ENCODE peak calls at places on chromosome 22, in seven cellular contexts. One of them, this sample, is unnamed.

GRCh38 chr22:26702906-26703830 is 45.8 kb downstream of the MIAT start:
- DNase-seq in transverse colon: no peak
- DNase-seq in Calu3: no peak
- DNase-seq in activated T-helper 1 cell treated with anti-CD3 and anti-CD28 coated beads, Interleukin-12 subunit alpha, Interleukin-12 subunit beta, Interleukin-2, Interleukin-4 antibody, amounts not matched to agents 30 ng/mL and 10 ng/mL and 1 ng/mL, durations not matched to agents 14 hours and 24 hours and 36 hours: no peak
- DNase-seq in cardiac fibroblast: peak
- DNase-seq in effector memory CD8-positive, alpha-beta T cell: no peak
- DNase-seq in H1: no peak
- DNase-seq in this sample: no peak

GRCh38 chr22:24584871-24585411 is 7.9 kb downstream of the LRRC75B start:
- DNase-seq in H1: peak
- DNase-seq in cardiac fibroblast: no peak
- DNase-seq in transverse colon: no peak
- DNase-seq in effector memory CD8-positive, alpha-beta T cell: no peak
- DNase-seq in activated T-helper 1 cell treated with anti-CD3 and anti-CD28 coated beads, Interleukin-12 subunit alpha, Interleukin-12 subunit beta, Interleukin-2, Interleukin-4 antibody, amounts not matched to agents 30 ng/mL and 10 ng/mL and 1 ng/mL, durations not matched to agents 14 hours and 24 hours and 36 hours: no peak
- DNase-seq in Calu3: no peak
- DNase-seq in this sample: no peak

GRCh38 chr22:45072322-45072903 is 62.6 kb upstream of the PHF21B start:
- DNase-seq in activated T-helper 1 cell treated with anti-CD3 and anti-CD28 coated beads, Interleukin-12 subunit alpha, Interleukin-12 subunit beta, Interleukin-2, Interleukin-4 antibody, amounts not matched to agents 30 ng/mL and 10 ng/mL and 1 ng/mL, durations not matched to agents 14 hours and 24 hours and 36 hours: no peak
- DNase-seq in H1: peak
- DNase-seq in transverse colon: no peak
- DNase-seq in Calu3: peak
- DNase-seq in cardiac fibroblast: peak
- DNase-seq in effector memory CD8-positive, alpha-beta T cell: no peak
- DNase-seq in this sample: peak

GRCh38 chr22:22815397-22816170 is 72.0 kb upstream of the IGLL5 start:
- DNase-seq in transverse colon: no peak
- DNase-seq in activated T-helper 1 cell treated with anti-CD3 and anti-CD28 coated beads, Interleukin-12 subunit alpha, Interleukin-12 subunit beta, Interleukin-2, Interleukin-4 antibody, amounts not matched to agents 30 ng/mL and 10 ng/mL and 1 ng/mL, durations not matched to agents 14 hours and 24 hours and 36 hours: no peak
- DNase-seq in Calu3: no peak
- DNase-seq in H1: no peak
- DNase-seq in effector memory CD8-positive, alpha-beta T cell: no peak
- DNase-seq in cardiac fibroblast: no peak
- DNase-seq in this sample: no peak

GRCh38 chr22:30881361-30882180 is 87.0 kb downstream of the MORC2 start:
- DNase-seq in transverse colon: no peak
- DNase-seq in activated T-helper 1 cell treated with anti-CD3 and anti-CD28 coated beads, Interleukin-12 subunit alpha, Interleukin-12 subunit beta, Interleukin-2, Interleukin-4 antibody, amounts not matched to agents 30 ng/mL and 10 ng/mL and 1 ng/mL, durations not matched to agents 14 hours and 24 hours and 36 hours: no peak
- DNase-seq in H1: no peak
- DNase-seq in cardiac fibroblast: no peak
- DNase-seq in effector memory CD8-positive, alpha-beta T cell: no peak
- DNase-seq in Calu3: no peak
- DNase-seq in this sample: no peak

GRCh38 chr22:49642331-49642730 is 185.3 kb downstream of the BRD1 start:
- DNase-seq in cardiac fibroblast: no peak
- DNase-seq in Calu3: no peak
- DNase-seq in H1: no peak
- DNase-seq in activated T-helper 1 cell treated with anti-CD3 and anti-CD28 coated beads, Interleukin-12 subunit alpha, Interleukin-12 subunit beta, Interleukin-2, Interleukin-4 antibody, amounts not matched to agents 30 ng/mL and 10 ng/mL and 1 ng/mL, durations not matched to agents 14 hours and 24 hours and 36 hours: no peak
- DNase-seq in transverse colon: no peak
- DNase-seq in effector memory CD8-positive, alpha-beta T cell: no peak
- DNase-seq in this sample: no peak

GRCh38 chr22:45164217-45165123 is 745 bp downstream of the NUP50 start:
- DNase-seq in Calu3: peak
- DNase-seq in H1: peak
- DNase-seq in transverse colon: peak
- DNase-seq in activated T-helper 1 cell treated with anti-CD3 and anti-CD28 coated beads, Interleukin-12 subunit alpha, Interleukin-12 subunit beta, Interleukin-2, Interleukin-4 antibody, amounts not matched to agents 30 ng/mL and 10 ng/mL and 1 ng/mL, durations not matched to agents 14 hours and 24 hours and 36 hours: peak
- DNase-seq in cardiac fibroblast: no peak
- DNase-seq in effector memory CD8-positive, alpha-beta T cell: peak
- DNase-seq in this sample: no peak

GRCh38 chr22:20979940-20980453 is 2.1 kb upstream of the LZTR1 start:
- DNase-seq in cardiac fibroblast: no peak
- DNase-seq in transverse colon: no peak
- DNase-seq in activated T-helper 1 cell treated with anti-CD3 and anti-CD28 coated beads, Interleukin-12 subunit alpha, Interleukin-12 subunit beta, Interleukin-2, Interleukin-4 antibody, amounts not matched to agents 30 ng/mL and 10 ng/mL and 1 ng/mL, durations not matched to agents 14 hours and 24 hours and 36 hours: no peak
- DNase-seq in Calu3: no peak
- DNase-seq in effector memory CD8-positive, alpha-beta T cell: no peak
- DNase-seq in H1: no peak
- DNase-seq in this sample: no peak

GRCh38 chr22:23888615-23889401 is 5.4 kb upstream of the MIF start:
- DNase-seq in cardiac fibroblast: peak
- DNase-seq in H1: no peak
- DNase-seq in Calu3: no peak
- DNase-seq in transverse colon: no peak
- DNase-seq in effector memory CD8-positive, alpha-beta T cell: no peak
- DNase-seq in activated T-helper 1 cell treated with anti-CD3 and anti-CD28 coated beads, Interleukin-12 subunit alpha, Interleukin-12 subunit beta, Interleukin-2, Interleukin-4 antibody, amounts not matched to agents 30 ng/mL and 10 ng/mL and 1 ng/mL, durations not matched to agents 14 hours and 24 hours and 36 hours: no peak
- DNase-seq in this sample: no peak

GRCh38 chr22:48182036-48182435 is 1419.6 kb downstream of the TBC1D22A start:
- DNase-seq in transverse colon: no peak
- DNase-seq in cardiac fibroblast: no peak
- DNase-seq in Calu3: no peak
- DNase-seq in effector memory CD8-positive, alpha-beta T cell: no peak
- DNase-seq in H1: no peak
- DNase-seq in activated T-helper 1 cell treated with anti-CD3 and anti-CD28 coated beads, Interleukin-12 subunit alpha, Interleukin-12 subunit beta, Interleukin-2, Interleukin-4 antibody, amounts not matched to agents 30 ng/mL and 10 ng/mL and 1 ng/mL, durations not matched to agents 14 hours and 24 hours and 36 hours: no peak
- DNase-seq in this sample: no peak

GRCh38 chr22:23067023-23067650 is 3.2 kb upstream of the GNAZ start:
- DNase-seq in effector memory CD8-positive, alpha-beta T cell: no peak
- DNase-seq in cardiac fibroblast: no peak
- DNase-seq in transverse colon: peak
- DNase-seq in activated T-helper 1 cell treated with anti-CD3 and anti-CD28 coated beads, Interleukin-12 subunit alpha, Interleukin-12 subunit beta, Interleukin-2, Interleukin-4 antibody, amounts not matched to agents 30 ng/mL and 10 ng/mL and 1 ng/mL, durations not matched to agents 14 hours and 24 hours and 36 hours: no peak
- DNase-seq in H1: peak
- DNase-seq in Calu3: no peak
- DNase-seq in this sample: no peak

GRCh38 chr22:49787861-49788260 is 39.8 kb downstream of the BRD1 start:
- DNase-seq in H1: no peak
- DNase-seq in activated T-helper 1 cell treated with anti-CD3 and anti-CD28 coated beads, Interleukin-12 subunit alpha, Interleukin-12 subunit beta, Interleukin-2, Interleukin-4 antibody, amounts not matched to agents 30 ng/mL and 10 ng/mL and 1 ng/mL, durations not matched to agents 14 hours and 24 hours and 36 hours: no peak
- DNase-seq in effector memory CD8-positive, alpha-beta T cell: no peak
- DNase-seq in transverse colon: no peak
- DNase-seq in Calu3: no peak
- DNase-seq in cardiac fibroblast: no peak
- DNase-seq in this sample: no peak

GRCh38 chr22:30591588-30592359 is at the start of gene PES1:
- DNase-seq in effector memory CD8-positive, alpha-beta T cell: peak
- DNase-seq in activated T-helper 1 cell treated with anti-CD3 and anti-CD28 coated beads, Interleukin-12 subunit alpha, Interleukin-12 subunit beta, Interleukin-2, Interleukin-4 antibody, amounts not matched to agents 30 ng/mL and 10 ng/mL and 1 ng/mL, durations not matched to agents 14 hours and 24 hours and 36 hours: peak
- DNase-seq in Calu3: peak
- DNase-seq in transverse colon: peak
- DNase-seq in H1: peak
- DNase-seq in cardiac fibroblast: peak
- DNase-seq in this sample: peak

GRCh38 chr22:48742556-48743343 is 1084.9 kb downstream of the BRD1 start:
- DNase-seq in effector memory CD8-positive, alpha-beta T cell: no peak
- DNase-seq in Calu3: no peak
- DNase-seq in transverse colon: no peak
- DNase-seq in cardiac fibroblast: no peak
- DNase-seq in activated T-helper 1 cell treated with anti-CD3 and anti-CD28 coated beads, Interleukin-12 subunit alpha, Interleukin-12 subunit beta, Interleukin-2, Interleukin-4 antibody, amounts not matched to agents 30 ng/mL and 10 ng/mL and 1 ng/mL, durations not matched to agents 14 hours and 24 hours and 36 hours: no peak
- DNase-seq in H1: peak
- DNase-seq in this sample: no peak

GRCh38 chr22:49624421-49625177 is 203.1 kb downstream of the BRD1 start:
- DNase-seq in effector memory CD8-positive, alpha-beta T cell: no peak
- DNase-seq in activated T-helper 1 cell treated with anti-CD3 and anti-CD28 coated beads, Interleukin-12 subunit alpha, Interleukin-12 subunit beta, Interleukin-2, Interleukin-4 antibody, amounts not matched to agents 30 ng/mL and 10 ng/mL and 1 ng/mL, durations not matched to agents 14 hours and 24 hours and 36 hours: no peak
- DNase-seq in H1: no peak
- DNase-seq in cardiac fibroblast: no peak
- DNase-seq in Calu3: no peak
- DNase-seq in transverse colon: no peak
- DNase-seq in this sample: no peak

GRCh38 chr22:33302049-33302545 is 243.9 kb upstream of the SYN3 start:
- DNase-seq in cardiac fibroblast: peak
- DNase-seq in transverse colon: peak
- DNase-seq in H1: peak
- DNase-seq in effector memory CD8-positive, alpha-beta T cell: peak
- DNase-seq in Calu3: peak
- DNase-seq in activated T-helper 1 cell treated with anti-CD3 and anti-CD28 coated beads, Interleukin-12 subunit alpha, Interleukin-12 subunit beta, Interleukin-2, Interleukin-4 antibody, amounts not matched to agents 30 ng/mL and 10 ng/mL and 1 ng/mL, durations not matched to agents 14 hours and 24 hours and 36 hours: peak
- DNase-seq in this sample: peak

GRCh38 chr22:38554281-38554680 is 15.7 kb downstream of the DMC1 start:
- DNase-seq in H1: no peak
- DNase-seq in activated T-helper 1 cell treated with anti-CD3 and anti-CD28 coated beads, Interleukin-12 subunit alpha, Interleukin-12 subunit beta, Interleukin-2, Interleukin-4 antibody, amounts not matched to agents 30 ng/mL and 10 ng/mL and 1 ng/mL, durations not matched to agents 14 hours and 24 hours and 36 hours: no peak
- DNase-seq in cardiac fibroblast: peak
- DNase-seq in transverse colon: no peak
- DNase-seq in Calu3: no peak
- DNase-seq in effector memory CD8-positive, alpha-beta T cell: no peak
- DNase-seq in this sample: peak

GRCh38 chr22:42743501-42743991 is 22.9 kb upstream of the A4GALT start:
- DNase-seq in H1: no peak
- DNase-seq in effector memory CD8-positive, alpha-beta T cell: no peak
- DNase-seq in transverse colon: peak
- DNase-seq in Calu3: no peak
- DNase-seq in activated T-helper 1 cell treated with anti-CD3 and anti-CD28 coated beads, Interleukin-12 subunit alpha, Interleukin-12 subunit beta, Interleukin-2, Interleukin-4 antibody, amounts not matched to agents 30 ng/mL and 10 ng/mL and 1 ng/mL, durations not matched to agents 14 hours and 24 hours and 36 hours: no peak
- DNase-seq in cardiac fibroblast: peak
- DNase-seq in this sample: no peak

GRCh38 chr22:19806213-19807160 is 45.9 kb downstream of the TBX1 start:
- DNase-seq in H1: no peak
- DNase-seq in activated T-helper 1 cell treated with anti-CD3 and anti-CD28 coated beads, Interleukin-12 subunit alpha, Interleukin-12 subunit beta, Interleukin-2, Interleukin-4 antibody, amounts not matched to agents 30 ng/mL and 10 ng/mL and 1 ng/mL, durations not matched to agents 14 hours and 24 hours and 36 hours: no peak
- DNase-seq in effector memory CD8-positive, alpha-beta T cell: no peak
- DNase-seq in Calu3: peak
- DNase-seq in transverse colon: peak
- DNase-seq in cardiac fibroblast: no peak
- DNase-seq in this sample: no peak

GRCh38 chr22:40602231-40602630 is 34.3 kb downstream of the MRTFA start:
- DNase-seq in H1: no peak
- DNase-seq in Calu3: no peak
- DNase-seq in effector memory CD8-positive, alpha-beta T cell: no peak
- DNase-seq in transverse colon: no peak
- DNase-seq in cardiac fibroblast: no peak
- DNase-seq in activated T-helper 1 cell treated with anti-CD3 and anti-CD28 coated beads, Interleukin-12 subunit alpha, Interleukin-12 subunit beta, Interleukin-2, Interleukin-4 antibody, amounts not matched to agents 30 ng/mL and 10 ng/mL and 1 ng/mL, durations not matched to agents 14 hours and 24 hours and 36 hours: no peak
- DNase-seq in this sample: no peak

GRCh38 chr22:20186183-20186870 is 35.5 kb upstream of the CCDC188 start:
- DNase-seq in Calu3: no peak
- DNase-seq in cardiac fibroblast: peak
- DNase-seq in transverse colon: no peak
- DNase-seq in H1: peak
- DNase-seq in activated T-helper 1 cell treated with anti-CD3 and anti-CD28 coated beads, Interleukin-12 subunit alpha, Interleukin-12 subunit beta, Interleukin-2, Interleukin-4 antibody, amounts not matched to agents 30 ng/mL and 10 ng/mL and 1 ng/mL, durations not matched to agents 14 hours and 24 hours and 36 hours: no peak
- DNase-seq in effector memory CD8-positive, alpha-beta T cell: no peak
- DNase-seq in this sample: no peak